ENCODE peak calls at places on chromosome 22, in five cellular contexts. N, L, T, Z and D are unnamed samples.

GRCh38 chr22:24593810-24594568 is 1.1 kb upstream of the LRRC75B start:
- ATAC-seq in N (peak; percentile 63), Z (peak; percentile 35), T (peak; percentile 18), L (peak; percentile 1), D (no peak)

GRCh38 chr22:43520632-43521039 is 108.8 kb downstream of the MPPED1 start:
- ATAC-seq in N (no peak), L (no peak), T (no peak), Z (no peak), D (no peak)

GRCh38 chr22:24289138-24289537 is 18.5 kb downstream of the SPECC1L start:
- ATAC-seq in Z (peak; percentile 38), T (peak; percentile 59), N (no peak), L (peak; percentile 50), D (peak; percentile 84)

GRCh38 chr22:37162221-37163095 is 12.7 kb upstream of the IL2RB start:
- ATAC-seq in L (peak; percentile 4), Z (no peak), T (no peak), N (peak; percentile 42), D (no peak)

GRCh38 chr22:37426532-37427127 is 649 bp downstream of the ELFN2 start:
- ATAC-seq in T (no peak), Z (peak; percentile 30), L (no peak), N (no peak), D (no peak)

GRCh38 chr22:38314992-38315800 is 2.0 kb downstream of the CSNK1E start:
- ATAC-seq in T (no peak), L (no peak), N (no peak), Z (peak; percentile 15), D (no peak)

GRCh38 chr22:29917052-29917902 is 34.3 kb downstream of the MTMR3 start:
- ATAC-seq in Z (peak; percentile 79), N (no peak), L (peak; percentile 36), T (peak; percentile 73), D (peak; percentile 72)

GRCh38 chr22:31122196-31122531 is 602 bp upstream of the INPP5J start:
- ATAC-seq in L (no peak), T (peak; percentile 12), N (peak; percentile 60), Z (peak; percentile 19), D (peak; percentile 4)

GRCh38 chr22:44424131-44424711 is 73.8 kb downstream of the RTL6 start:
- ATAC-seq in T (no peak), N (no peak), L (no peak), Z (no peak), D (no peak)

GRCh38 chr22:43618517-43618916 is 193.6 kb downstream of the EFCAB6 start:
- ATAC-seq in Z (no peak), N (no peak), T (no peak), L (no peak), D (no peak)

GRCh38 chr22:35198738-35199137 is 58.6 kb upstream of the HMGXB4 start:
- ATAC-seq in L (no peak), T (no peak), N (no peak), Z (no peak), D (no peak)

GRCh38 chr22:11627798-11628650 is 3900.0 kb upstream of the OR11H1 start:
- ATAC-seq in L (peak; percentile 67), N (peak; percentile 14), Z (no peak), T (no peak), D (peak; percentile 39)

GRCh38 chr22:37419916-37420655 is 7.2 kb downstream of the ELFN2 start:
- ATAC-seq in Z (peak; percentile 23), N (peak; percentile 15), L (peak; percentile 2), T (no peak), D (no peak)

GRCh38 chr22:24186892-24187670 is 5.8 kb downstream of the SUSD2 start:
- ATAC-seq in N (no peak), T (no peak), Z (no peak), L (no peak), D (no peak)

GRCh38 chr22:30968015-30968923 is at the start of gene MORC2:
- ATAC-seq in L (peak; percentile 61), T (peak; percentile 61), Z (peak; percentile 58), N (peak; percentile 67), D (peak; percentile 71)

GRCh38 chr22:38792833-38793232 is 1.1 kb downstream of the DNAL4 start:
- ATAC-seq in L (no peak), T (no peak), Z (no peak), N (no peak), D (no peak)

GRCh38 chr22:24424001-24424900 is 3.1 kb upstream of the ADORA2A start:
- ATAC-seq in Z (peak; percentile 17), N (peak; percentile 18), L (peak; percentile 20), T (peak; percentile 20), D (peak; percentile 28)

GRCh38 chr22:44586337-44586990 is 88.4 kb upstream of the RTL6 start:
- ATAC-seq in Z (peak; percentile 82), N (peak; percentile 29), L (no peak), T (peak; percentile 27), D (no peak)

GRCh38 chr22:39250838-39251237 is 6.1 kb upstream of the PDGFB start:
- ATAC-seq in L (no peak), N (no peak), T (no peak), Z (no peak), D (no peak)

GRCh38 chr22:22771696-22772377 is 115.8 kb upstream of the IGLL5 start:
- ATAC-seq in N (no peak), L (no peak), Z (no peak), T (no peak), D (no peak)

GRCh38 chr22:31278643-31279326 is 13.5 kb downstream of the PIK3IP1 start:
- ATAC-seq in Z (no peak), T (no peak), L (no peak), N (peak; percentile 34), D (no peak)

GRCh38 chr22:44764974-44765373 is 12.6 kb downstream of the ARHGAP8 start:
- ATAC-seq in L (peak; percentile 14), N (peak; percentile 15), Z (peak; percentile 45), T (no peak), D (no peak)

GRCh38 chr22:17379939-17380710 is 10.9 kb downstream of the CECR2 start:
- ATAC-seq in Z (no peak), N (no peak), L (no peak), T (no peak), D (no peak)
- H3K4me1 ChIP-seq in Z (no peaks in the 10 kb centered on the region), N (no peaks in the 10 kb centered on the region), L (no peaks in the 10 kb centered on the region), T (no peaks in the 10 kb centered on the region), D (no peaks in the 10 kb centered on the region)

DNA sequence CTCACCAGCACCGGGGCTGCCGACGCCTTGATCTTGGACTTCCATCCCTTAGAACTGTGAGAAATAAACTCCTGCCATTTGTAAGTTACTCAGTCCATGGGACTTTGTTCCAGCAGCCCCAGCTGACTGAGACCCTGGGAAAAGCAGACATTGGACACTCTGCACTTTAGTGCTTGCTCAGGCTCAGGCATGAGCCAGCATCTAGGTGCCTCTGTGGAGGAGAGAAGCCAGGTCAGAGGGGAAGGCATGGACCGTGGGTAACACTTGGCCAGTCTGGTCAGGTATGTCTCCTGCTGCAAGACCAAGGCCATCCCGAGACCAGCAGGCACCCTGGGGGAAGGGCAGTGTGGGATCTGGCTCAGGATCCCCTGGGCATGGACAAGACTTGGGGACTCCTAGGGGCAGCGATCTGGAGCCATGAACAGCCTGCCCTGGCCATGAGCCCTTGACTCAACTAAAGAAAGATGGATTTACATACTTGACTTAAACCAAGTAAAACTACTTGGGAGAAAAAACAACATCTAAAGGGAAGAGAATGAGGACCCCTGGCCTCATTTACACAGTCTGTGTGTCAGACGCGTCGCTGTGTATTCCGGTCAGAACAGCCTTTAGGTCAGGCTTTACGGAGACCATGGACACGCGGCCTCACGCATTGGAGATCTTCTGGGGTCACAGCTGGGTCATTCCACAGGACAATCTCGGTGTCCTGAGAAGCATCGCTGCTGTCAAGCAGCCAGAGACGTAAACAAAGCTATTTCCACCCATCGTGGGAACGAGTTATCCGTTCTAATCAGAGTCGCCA is 497.1 kb downstream of the BRD1 start:
- ATAC-seq in L (no peak), N (no peak), T (no peak), Z (no peak), D (no peak)
- H3K36me3 ChIP-seq in L (no peaks in the 10 kb centered on the region), N (no peaks in the 10 kb centered on the region), T (no peaks in the 10 kb centered on the region), Z (no peaks in the 10 kb centered on the region), D (no peaks in the 10 kb centered on the region)

GRCh38 chr22:19114984-19115552 is 7.1 kb downstream of the DGCR2 start:
- ATAC-seq in Z (no peak), T (no peak), N (no peak), L (no peak), D (no peak)
- H3K4me1 ChIP-seq in Z (peaks cover 39% of the 10 kb centered on the region), T (peaks cover 68% of the 10 kb centered on the region), N (peaks cover 44% of the 10 kb centered on the region), L (peaks cover 48% of the 10 kb centered on the region), D (peaks cover 89% of the 10 kb centered on the region)

GRCh38 chr22:27152883-27153282 is 495.5 kb downstream of the MIAT start:
- ATAC-seq in T (no peak), L (no peak), N (no peak), Z (no peak), D (no peak)
- H3K36me3 ChIP-seq in T (no peaks in the 10 kb centered on the region), L (no peaks in the 10 kb centered on the region), N (no peaks in the 10 kb centered on the region), Z (no peaks in the 10 kb centered on the region), D (no peaks in the 10 kb centered on the region)

GRCh38 chr22:28904211-28904808 is 20.9 kb downstream of the ZNRF3 start:
- ATAC-seq in L (no peak), T (peak; percentile 17), N (peak; percentile 14), Z (peak; percentile 13), D (no peak)
- H3K4me1 ChIP-seq in L (peaks cover 43% of the 10 kb centered on the region), T (peaks cover 50% of the 10 kb centered on the region), N (peaks cover 25% of the 10 kb centered on the region), Z (peaks cover 32% of the 10 kb centered on the region), D (peaks cover 5% of the 10 kb centered on the region)

DNA sequence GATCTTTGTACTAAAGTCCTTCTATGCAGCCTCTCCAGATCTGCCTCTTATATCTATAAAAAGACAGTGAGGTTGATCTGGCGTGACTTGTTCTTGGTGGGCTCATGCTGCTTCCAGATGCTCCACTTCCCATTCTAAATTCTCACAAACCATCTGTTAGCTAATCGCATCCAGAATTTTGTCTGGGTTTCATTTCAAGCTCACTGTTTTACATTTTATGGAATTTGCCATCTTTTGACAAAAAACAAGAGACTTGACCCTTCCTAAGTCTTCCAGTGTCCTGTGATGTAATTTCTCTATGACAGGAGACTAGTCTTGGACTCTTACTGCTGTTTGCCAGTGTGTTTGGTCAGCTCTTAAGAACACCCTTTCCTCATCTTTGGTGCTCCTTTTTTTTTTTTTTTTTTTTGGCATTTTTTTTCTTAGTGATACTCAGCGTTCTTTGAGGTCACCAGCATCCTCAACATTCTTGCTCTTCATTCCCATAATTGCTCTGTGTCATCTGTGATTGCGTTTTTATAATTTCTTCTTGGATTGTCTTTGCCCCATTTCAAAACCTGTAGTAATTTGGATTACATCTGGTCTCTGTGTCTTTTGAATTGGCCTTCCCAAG is 23.1 kb downstream of the CRKL start:
- ATAC-seq in T (no peak), N (no peak), Z (no peak), L (no peak), D (peak; percentile 46)
- H3K36me3 ChIP-seq in T (no peaks in the 10 kb centered on the region), N (no peaks in the 10 kb centered on the region), Z (no peaks in the 10 kb centered on the region), L (peaks cover 22% of the 10 kb centered on the region), D (peaks cover 22% of the 10 kb centered on the region)

GRCh38 chr22:32660292-32660691 is 141.2 kb upstream of the TIMP3 start:
- ATAC-seq in T (peak; percentile 64), N (peak; percentile 82), Z (peak; percentile 85), L (peak; percentile 89), D (peak; percentile 59)
- H3K4me1 ChIP-seq in T (no peaks in the 10 kb centered on the region), N (no peaks in the 10 kb centered on the region), Z (no peaks in the 10 kb centered on the region), L (peaks cover 7% of the 10 kb centered on the region), D (no peaks in the 10 kb centered on the region)

GRCh38 chr22:41516462-41516861 is 27.8 kb downstream of the POLR3H start:
- ATAC-seq in L (no peak), Z (no peak), T (no peak), N (no peak), D (no peak)

GRCh38 chr22:41518048-41518347 is 26.3 kb downstream of the POLR3H start:
- ATAC-seq in L (no peak), T (no peak), N (no peak), Z (no peak), D (no peak)

GRCh38 chr22:41521166-41521565 is 23.1 kb downstream of the POLR3H start:
- ATAC-seq in L (no peak), T (no peak), Z (no peak), N (no peak), D (no peak)

GRCh38 chr22:41513391-41513790 is 30.9 kb downstream of the POLR3H start:
- ATAC-seq in L (no peak), N (no peak), Z (no peak), T (no peak), D (no peak)

GRCh38 chr22:41517172-41518047 is 26.9 kb downstream of the POLR3H start:
- ATAC-seq in N (peak; percentile 83), L (peak; percentile 84), T (peak; percentile 78), Z (peak; percentile 86), D (peak; percentile 68)
- H3K36me3 ChIP-seq in N (peaks cover 10% of the 10 kb centered on the region), L (peaks cover 62% of the 10 kb centered on the region), T (no peaks in the 10 kb centered on the region), Z (peaks cover 5% of the 10 kb centered on the region), D (no peaks in the 10 kb centered on the region)